ENCODE peak calls at places on chromosomes 5 and 9, in seven cellular contexts. One of them, this sample, is unnamed.

GRCh38 chr9:121860744-121861143 is 209.3 kb downstream of the DAB2IP start:
- DNase-seq in coronary artery: peak; percentile 75
- DNase-seq in natural killer cell: no peak
- DNase-seq in epithelial cell of esophagus: no peak
- DNase-seq in foreskin fibroblast: peak; percentile 90
- DNase-seq in tibial nerve: peak; percentile 38
- DNase-seq in AG04450: peak; percentile 74
- DNase-seq in this sample: no peak

GRCh38 chr5:88657166-88657565 is 225.8 kb downstream of the MEF2C start:
- DNase-seq in epithelial cell of esophagus: no peak
- DNase-seq in coronary artery: no peak
- DNase-seq in tibial nerve: no peak
- DNase-seq in foreskin fibroblast: no peak
- DNase-seq in natural killer cell: no peak
- DNase-seq in AG04450: no peak
- DNase-seq in this sample: no peak

GRCh38 chr5:63854076-63854475 is 108.2 kb downstream of the HTR1A start:
- DNase-seq in coronary artery: no peak
- DNase-seq in foreskin fibroblast: no peak
- DNase-seq in natural killer cell: no peak
- DNase-seq in AG04450: no peak
- DNase-seq in tibial nerve: no peak
- DNase-seq in epithelial cell of esophagus: peak; percentile 76
- DNase-seq in this sample: no peak

GRCh38 chr5:106121972-106122605 is 1548.6 kb downstream of the EFNA5 start:
- DNase-seq in natural killer cell: no peak
- DNase-seq in foreskin fibroblast: peak; percentile 38
- DNase-seq in coronary artery: no peak
- DNase-seq in tibial nerve: no peak
- DNase-seq in AG04450: no peak
- DNase-seq in epithelial cell of esophagus: peak; percentile 44
- DNase-seq in this sample: no peak

GRCh38 chr9:29311221-29311620 is 1737.9 kb upstream of the C9orf72 start:
- DNase-seq in coronary artery: no peak
- DNase-seq in tibial nerve: no peak
- DNase-seq in AG04450: no peak
- DNase-seq in foreskin fibroblast: no peak
- DNase-seq in epithelial cell of esophagus: no peak
- DNase-seq in natural killer cell: no peak
- DNase-seq in this sample: no peak

GRCh38 chr5:67361932-67362729 is 165.5 kb upstream of the CD180 start:
- DNase-seq in AG04450: no peak
- DNase-seq in epithelial cell of esophagus: peak; percentile 14
- DNase-seq in tibial nerve: no peak
- DNase-seq in foreskin fibroblast: peak; percentile 53
- DNase-seq in natural killer cell: no peak
- DNase-seq in coronary artery: no peak
- DNase-seq in this sample: no peak

GRCh38 chr9:27654629-27655285 is 81.5 kb upstream of the C9orf72 start:
- DNase-seq in epithelial cell of esophagus: no peak
- DNase-seq in coronary artery: no peak
- DNase-seq in natural killer cell: no peak
- DNase-seq in AG04450: no peak
- DNase-seq in foreskin fibroblast: no peak
- DNase-seq in tibial nerve: no peak
- DNase-seq in this sample: no peak

GRCh38 chr9:108568093-108568492 is 287.7 kb downstream of the ACTL7B start:
- DNase-seq in tibial nerve: no peak
- DNase-seq in coronary artery: no peak
- DNase-seq in natural killer cell: no peak
- DNase-seq in foreskin fibroblast: no peak
- DNase-seq in epithelial cell of esophagus: peak; percentile 43
- DNase-seq in AG04450: no peak
- DNase-seq in this sample: no peak

GRCh38 chr5:97044057-97044456 is 98.4 kb downstream of the LIX1 start:
- DNase-seq in natural killer cell: no peak
- DNase-seq in tibial nerve: no peak
- DNase-seq in AG04450: no peak
- DNase-seq in epithelial cell of esophagus: peak; percentile 52
- DNase-seq in coronary artery: no peak
- DNase-seq in foreskin fibroblast: peak; percentile 37
- DNase-seq in this sample: no peak

GRCh38 chr5:157670662-157671591 is at the start of gene C5orf52:
- DNase-seq in coronary artery: no peak
- DNase-seq in natural killer cell: no peak
- DNase-seq in tibial nerve: no peak
- DNase-seq in epithelial cell of esophagus: peak; percentile 50
- DNase-seq in foreskin fibroblast: peak; percentile 18
- DNase-seq in AG04450: no peak
- DNase-seq in this sample: peak; percentile 65

GRCh38 chr9:91084896-91085295 is 276.8 kb downstream of the AUH start:
- DNase-seq in tibial nerve: no peak
- DNase-seq in epithelial cell of esophagus: no peak
- DNase-seq in AG04450: no peak
- DNase-seq in foreskin fibroblast: no peak
- DNase-seq in natural killer cell: no peak
- DNase-seq in coronary artery: no peak
- DNase-seq in this sample: no peak

GRCh38 chr5:124061663-124062062 is 549.7 kb downstream of the CSNK1G3 start:
- DNase-seq in natural killer cell: no peak
- DNase-seq in epithelial cell of esophagus: no peak
- DNase-seq in foreskin fibroblast: peak; percentile 83
- DNase-seq in AG04450: no peak
- DNase-seq in tibial nerve: no peak
- DNase-seq in coronary artery: no peak
- DNase-seq in this sample: no peak

GRCh38 chr5:5140051-5141010 is at the start of gene ADAMTS16:
- DNase-seq in AG04450: no peak
- DNase-seq in natural killer cell: no peak
- DNase-seq in foreskin fibroblast: peak; percentile 2
- DNase-seq in tibial nerve: no peak
- DNase-seq in coronary artery: no peak
- DNase-seq in epithelial cell of esophagus: no peak
- DNase-seq in this sample: no peak

GRCh38 chr5:164741376-164741775 is 1236.0 kb downstream of the MAT2B start:
- DNase-seq in coronary artery: no peak
- DNase-seq in tibial nerve: no peak
- DNase-seq in natural killer cell: no peak
- DNase-seq in epithelial cell of esophagus: no peak
- DNase-seq in foreskin fibroblast: no peak
- DNase-seq in AG04450: no peak
- DNase-seq in this sample: no peak

GRCh38 chr5:163978897-163979296 is 473.5 kb downstream of the MAT2B start:
- DNase-seq in coronary artery: no peak
- DNase-seq in tibial nerve: no peak
- DNase-seq in natural killer cell: no peak
- DNase-seq in epithelial cell of esophagus: peak; percentile 46
- DNase-seq in AG04450: no peak
- DNase-seq in foreskin fibroblast: no peak
- DNase-seq in this sample: no peak

GRCh38 chr5:180898621-180899246 is at the start of gene BTNL8:
- DNase-seq in coronary artery: no peak
- DNase-seq in foreskin fibroblast: no peak
- DNase-seq in epithelial cell of esophagus: peak; percentile 51
- DNase-seq in natural killer cell: no peak
- DNase-seq in AG04450: no peak
- DNase-seq in tibial nerve: no peak
- DNase-seq in this sample: no peak

GRCh38 chr5:141431286-141431685 is 979 bp downstream of the PCDHGA12 start:
- DNase-seq in tibial nerve: no peak
- DNase-seq in epithelial cell of esophagus: no peak
- DNase-seq in coronary artery: no peak
- DNase-seq in natural killer cell: no peak
- DNase-seq in foreskin fibroblast: peak; percentile 72
- DNase-seq in AG04450: no peak
- DNase-seq in this sample: no peak

DNA sequence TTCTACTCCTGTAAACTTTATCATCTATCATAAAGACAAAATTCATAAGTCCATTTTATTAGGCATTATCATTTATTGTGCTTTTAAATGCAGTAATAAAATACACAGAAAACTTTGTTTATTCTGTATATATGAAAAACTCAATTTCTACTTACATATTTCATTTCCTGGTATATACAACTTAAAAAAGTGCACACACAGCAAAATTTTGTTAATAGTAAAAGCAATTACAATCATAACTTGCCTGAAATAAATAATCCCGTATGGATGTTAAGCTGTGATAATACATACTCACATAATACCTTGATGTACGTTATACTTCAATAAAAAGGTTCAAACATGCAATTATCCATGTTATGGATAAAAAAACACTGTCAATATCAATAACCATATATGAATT is 19.2 kb downstream of the ELL2 start:
- DNase-seq in foreskin fibroblast: no peak
- DNase-seq in tibial nerve: no peak
- DNase-seq in epithelial cell of esophagus: no peak
- DNase-seq in natural killer cell: no peak
- DNase-seq in coronary artery: no peak
- DNase-seq in AG04450: no peak
- DNase-seq in this sample: no peak
- TF ChIP-seq CTCF in foreskin fibroblast: no peak
- TF ChIP-seq CTCF in tibial nerve: no peak
- TF ChIP-seq CTCF in epithelial cell of esophagus: no peak
- TF ChIP-seq CTCF in natural killer cell: no peak
- TF ChIP-seq CTCF in coronary artery: no peak
- TF ChIP-seq CTCF in AG04450: no peak
- TF ChIP-seq CTCF in this sample: no peak

GRCh38 chr5:174750720-174751119 is 26.3 kb downstream of the MSX2 start:
- DNase-seq in coronary artery: no peak
- DNase-seq in epithelial cell of esophagus: peak; percentile 9
- DNase-seq in AG04450: no peak
- DNase-seq in natural killer cell: no peak
- DNase-seq in tibial nerve: no peak
- DNase-seq in foreskin fibroblast: peak; percentile 53
- DNase-seq in this sample: no peak

GRCh38 chr5:174745495-174745894 is 21.1 kb downstream of the MSX2 start:
- DNase-seq in epithelial cell of esophagus: no peak
- DNase-seq in tibial nerve: no peak
- DNase-seq in coronary artery: no peak
- DNase-seq in natural killer cell: no peak
- DNase-seq in AG04450: no peak
- DNase-seq in foreskin fibroblast: no peak
- DNase-seq in this sample: no peak

GRCh38 chr5:174752121-174752520 is 27.7 kb downstream of the MSX2 start:
- DNase-seq in natural killer cell: no peak
- DNase-seq in tibial nerve: no peak
- DNase-seq in epithelial cell of esophagus: no peak
- DNase-seq in coronary artery: no peak
- DNase-seq in foreskin fibroblast: no peak
- DNase-seq in AG04450: no peak
- DNase-seq in this sample: no peak

GRCh38 chr5:174755103-174755502 is 30.7 kb downstream of the MSX2 start:
- DNase-seq in foreskin fibroblast: no peak
- DNase-seq in epithelial cell of esophagus: no peak
- DNase-seq in natural killer cell: no peak
- DNase-seq in coronary artery: no peak
- DNase-seq in AG04450: no peak
- DNase-seq in tibial nerve: no peak
- DNase-seq in this sample: no peak

DNA sequence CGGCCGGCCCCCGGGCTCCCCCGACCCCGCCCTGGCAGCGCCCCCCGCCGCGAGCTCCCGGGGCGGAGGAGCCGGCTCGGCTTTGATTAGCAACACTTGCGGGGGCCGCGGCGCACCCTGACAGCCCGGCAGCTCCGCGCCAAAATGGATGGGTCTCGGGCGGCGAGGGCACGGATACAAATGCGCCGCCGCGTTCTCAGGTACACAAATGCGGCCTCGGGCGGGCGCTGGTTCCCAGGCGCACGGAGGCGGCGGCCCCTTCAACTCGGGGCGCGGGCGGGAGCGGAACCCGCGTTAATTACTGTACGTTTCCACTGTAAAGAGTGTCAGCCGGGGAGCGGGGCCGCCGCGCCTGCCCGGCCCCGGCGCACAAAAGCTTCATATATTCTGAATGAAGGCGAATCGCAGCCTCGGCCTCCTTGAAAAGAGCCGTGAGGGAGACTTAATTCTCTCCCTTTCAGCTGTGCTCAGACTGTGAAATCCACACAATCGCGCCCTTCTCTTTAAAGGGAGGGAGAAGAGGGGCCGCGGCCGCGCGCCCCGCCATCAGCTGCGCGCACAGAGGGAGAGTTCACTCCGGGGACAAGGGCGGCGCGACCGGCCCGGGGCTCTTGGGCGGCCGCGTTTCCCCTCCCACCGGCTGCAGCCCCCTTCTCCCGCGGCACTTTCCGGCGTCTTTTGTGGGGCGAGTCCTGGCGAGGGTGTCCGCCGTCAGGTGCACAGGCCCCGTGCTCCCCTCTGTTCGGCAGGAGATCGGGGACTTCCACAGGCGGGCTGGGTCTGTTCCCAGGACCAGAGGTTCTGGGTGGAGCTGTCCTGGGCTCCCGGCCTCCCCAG is 27.0 kb downstream of the MSX2 start:
- DNase-seq in foreskin fibroblast: peak; percentile 10
- DNase-seq in tibial nerve: no peak
- DNase-seq in epithelial cell of esophagus: no peak
- DNase-seq in natural killer cell: no peak
- DNase-seq in coronary artery: no peak
- DNase-seq in AG04450: no peak
- DNase-seq in this sample: peak; percentile 74
- TF ChIP-seq CTCF in foreskin fibroblast: no peak
- TF ChIP-seq CTCF in tibial nerve: no peak
- TF ChIP-seq CTCF in epithelial cell of esophagus: no peak
- TF ChIP-seq CTCF in natural killer cell: no peak
- TF ChIP-seq CTCF in coronary artery: no peak
- TF ChIP-seq CTCF in AG04450: no peak
- TF ChIP-seq CTCF in this sample: no peak

GRCh38 chr5:53425598-53426516 is 54.6 kb upstream of the FST start:
- DNase-seq in tibial nerve: no peak
- DNase-seq in coronary artery: no peak
- DNase-seq in epithelial cell of esophagus: no peak
- DNase-seq in foreskin fibroblast: peak; percentile 65
- DNase-seq in natural killer cell: no peak
- DNase-seq in AG04450: no peak
- DNase-seq in this sample: no peak
- TF ChIP-seq CTCF in tibial nerve: peak; percentile 13
- TF ChIP-seq CTCF in coronary artery: no peak
- TF ChIP-seq CTCF in epithelial cell of esophagus: no peak
- TF ChIP-seq CTCF in foreskin fibroblast: no peak
- TF ChIP-seq CTCF in natural killer cell: no peak
- TF ChIP-seq CTCF in AG04450: peak; percentile 34
- TF ChIP-seq CTCF in this sample: peak; percentile 76

GRCh38 chr5:135750506-135750905 is 84.0 kb upstream of the SLC25A48 start:
- DNase-seq in natural killer cell: no peak
- DNase-seq in foreskin fibroblast: no peak
- DNase-seq in AG04450: no peak
- DNase-seq in coronary artery: no peak
- DNase-seq in epithelial cell of esophagus: no peak
- DNase-seq in tibial nerve: no peak
- DNase-seq in this sample: no peak
- TF ChIP-seq CTCF in natural killer cell: no peak
- TF ChIP-seq CTCF in foreskin fibroblast: no peak
- TF ChIP-seq CTCF in AG04450: peak; percentile 6
- TF ChIP-seq CTCF in coronary artery: no peak
- TF ChIP-seq CTCF in epithelial cell of esophagus: no peak
- TF ChIP-seq CTCF in tibial nerve: no peak
- TF ChIP-seq CTCF in this sample: no peak

DNA sequence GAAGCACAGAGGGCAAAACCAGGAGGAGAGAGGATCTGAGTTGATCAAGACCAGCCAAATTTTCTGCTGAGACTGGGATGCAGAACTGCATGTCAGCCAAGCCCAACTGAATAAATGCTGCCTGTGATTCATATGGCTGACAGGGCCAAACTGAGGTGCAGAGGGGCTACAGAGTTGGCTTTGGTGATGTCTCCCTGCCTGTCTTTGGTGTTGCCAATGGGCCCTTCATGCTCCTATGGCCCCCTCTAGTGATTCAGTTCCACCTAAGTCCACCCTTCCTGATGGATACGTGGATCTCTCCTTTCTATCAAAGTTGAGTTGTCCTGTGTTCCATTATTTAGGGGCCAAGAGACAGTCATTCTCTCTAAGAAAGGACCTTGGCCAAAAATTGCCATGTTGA is 163.6 kb upstream of the TLE4 start:
- DNase-seq in tibial nerve: no peak
- DNase-seq in coronary artery: no peak
- DNase-seq in AG04450: no peak
- DNase-seq in natural killer cell: no peak
- DNase-seq in foreskin fibroblast: peak; percentile 6
- DNase-seq in epithelial cell of esophagus: no peak
- DNase-seq in this sample: no peak
- TF ChIP-seq CTCF in tibial nerve: no peak
- TF ChIP-seq CTCF in coronary artery: no peak
- TF ChIP-seq CTCF in AG04450: peak; percentile 1
- TF ChIP-seq CTCF in natural killer cell: no peak
- TF ChIP-seq CTCF in foreskin fibroblast: no peak
- TF ChIP-seq CTCF in epithelial cell of esophagus: no peak
- TF ChIP-seq CTCF in this sample: no peak

This sample was measured in type B pancreatic cell.